ENCODE peak calls at places on chromosomes 6 and 20, in five cellular contexts. K is stomach, H is GM12865, F is AG04450, M is fibroblast of mammary gland. U is an unnamed sample.

GRCh38 chr6:79250107-79250514 is 15.6 kb upstream of the HMGN3 start:
- DNase-seq in M (no peak), F (no peak), K (no peak), H (peak), U (no peak)

GRCh38 chr6:40710626-40711354 is 123.6 kb upstream of the LRFN2 start:
- DNase-seq in F (no peak), K (no peak), H (peak), M (no peak), U (no peak)

GRCh38 chr6:36820700-36821580 is 18.3 kb downstream of the CPNE5 start:
- DNase-seq in K (no peak), M (peak), F (peak), H (no peak), U (no peak)

GRCh38 chr6:112289039-112289566 is 34.7 kb upstream of the LAMA4 start:
- DNase-seq in K (no peak), M (peak), F (peak), H (no peak), U (no peak)

GRCh38 chr6:136563386-136564152 is 13.3 kb upstream of the MAP7 start:
- DNase-seq in H (no peak), F (no peak), M (no peak), K (no peak), U (no peak)

GRCh38 chr6:12017263-12017662 is 5.2 kb downstream of the HIVEP1 start:
- DNase-seq in K (no peak), M (no peak), H (no peak), F (no peak), U (no peak)

GRCh38 chr6:46175976-46176375 is 5.2 kb upstream of the ENPP5 start:
- DNase-seq in M (no peak), H (peak), K (no peak), F (no peak), U (no peak)

GRCh38 chr20:36519944-36520343 is 21.4 kb upstream of the MYL9 start:
- DNase-seq in M (no peak), F (no peak), H (no peak), K (no peak), U (no peak)

GRCh38 chr6:165562421-165563090 is 100.5 kb downstream of the PDE10A start:
- DNase-seq in K (no peak), M (no peak), H (no peak), F (no peak), U (no peak)

GRCh38 chr6:131164506-131164905 is 29.2 kb downstream of the AKAP7 start:
- DNase-seq in F (no peak), K (no peak), M (no peak), H (no peak), U (no peak)

GRCh38 chr6:167679137-167679736 is 147.5 kb upstream of the AFDN start:
- DNase-seq in M (no peak), K (no peak), F (no peak), H (no peak), U (no peak)

GRCh38 chr6:111230351-111231077 is 143.2 kb downstream of the SLC16A10 start:
- DNase-seq in H (no peak), K (no peak), M (peak), F (no peak), U (no peak)

GRCh38 chr6:149563203-149563927 is 2.8 kb upstream of the GINM1 start:
- DNase-seq in M (peak), H (no peak), F (peak), K (no peak), U (no peak)

GRCh38 chr6:116982401-116982800 is 105.4 kb downstream of the RFX6 start:
- DNase-seq in M (no peak), H (no peak), F (no peak), K (no peak), U (no peak)

GRCh38 chr6:97240222-97240621 is 42.8 kb downstream of the MMS22L start:
- DNase-seq in K (no peak), H (no peak), M (peak), F (no peak), U (no peak)

GRCh38 chr6:137417411-137417810 is 76.8 kb downstream of the OLIG3 start:
- DNase-seq in H (no peak), K (no peak), M (peak), F (no peak), U (no peak)

GRCh38 chr6:24910850-24911712 is 24.7 kb downstream of the RIPOR2 start:
- DNase-seq in M (peak), F (no peak), H (peak), K (peak), U (peak)

GRCh38 chr6:33837971-33838665 is 34.3 kb upstream of the MLN start:
- DNase-seq in H (no peak), K (no peak), F (peak), M (peak), U (no peak)

GRCh38 chr6:111631018-111631417 is 25.3 kb upstream of the TRAF3IP2 start:
- DNase-seq in M (no peak), F (no peak), H (no peak), K (peak), U (no peak)

GRCh38 chr20:9068232-9068781 is 580 bp upstream of the PLCB4 start:
- DNase-seq in H (no peak), M (no peak), F (no peak), K (peak), U (peak)

GRCh38 chr6:157530126-157530525 is 149.1 kb downstream of the ZDHHC14 start:
- DNase-seq in M (no peak), H (no peak), F (no peak), K (no peak), U (no peak)

GRCh38 chr6:136051140-136051775 is 198.9 kb downstream of the MTFR2 start:
- DNase-seq in H (no peak), K (no peak), M (no peak), F (peak), U (no peak)

GRCh38 chr6:38527371-38527770 is 112.4 kb downstream of the BTBD9 start:
- DNase-seq in K (no peak), M (no peak), F (no peak), H (no peak), U (no peak)

DNA sequence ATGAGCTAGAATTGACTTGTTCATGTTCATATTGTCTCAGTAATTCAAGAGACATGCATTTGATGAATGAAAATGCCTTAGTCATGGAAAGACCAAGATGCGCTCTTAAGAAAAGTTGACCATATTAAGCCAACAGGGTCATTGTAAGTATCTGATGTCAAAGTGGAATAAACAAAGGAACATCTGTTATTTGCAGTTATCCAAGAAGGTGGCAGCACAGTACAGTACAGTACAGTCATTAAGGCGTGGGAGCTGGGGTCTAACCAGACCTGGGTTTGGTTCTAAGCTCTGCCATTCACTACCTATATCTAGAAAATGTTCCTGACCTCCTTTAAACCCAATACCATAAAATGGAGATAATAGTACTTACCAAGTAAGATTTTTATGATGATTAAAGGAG is 178.1 kb downstream of the BACH2 start:
- DNase-seq in H (no peak), K (no peak), M (no peak), F (no peak), U (no peak)
- TF ChIP-seq CTCF in H (no peak), K (no peak), M (no peak), F (no peak), U (peak)

DNA sequence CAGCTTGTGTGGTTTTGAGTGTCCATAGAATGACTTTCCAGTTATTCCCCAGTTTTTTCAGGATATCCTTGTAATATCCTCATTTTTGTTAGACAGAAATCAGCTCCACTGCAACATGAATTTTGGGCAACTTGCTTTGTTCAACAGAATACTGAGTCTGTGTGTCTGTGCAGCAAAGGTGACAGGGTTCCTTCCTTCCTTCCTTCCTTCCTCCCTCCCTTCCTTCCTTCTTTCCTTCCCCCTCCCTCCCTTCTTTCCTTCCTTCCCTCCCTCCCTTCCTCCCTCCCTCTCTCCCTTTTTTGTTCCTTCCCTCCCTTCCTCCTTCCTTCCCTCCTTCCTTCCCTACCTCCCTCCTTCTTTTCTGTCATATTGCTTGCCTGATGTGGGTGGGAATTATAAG is 496.5 kb downstream of the EPM2A start:
- DNase-seq in M (no peak), H (no peak), K (no peak), F (no peak), U (no peak)
- TF ChIP-seq CTCF in M (no peak), H (no peak), K (no peak), F (no peak), U (no peak)

GRCh38 chr6:107506145-107506544 is 16.2 kb downstream of the SOBP start:
- DNase-seq in M (no peak), H (no peak), K (peak), F (no peak), U (no peak)

GRCh38 chr6:107509506-107509905 is 19.6 kb downstream of the SOBP start:
- DNase-seq in K (peak), M (no peak), H (no peak), F (no peak), U (no peak)

GRCh38 chr6:107513214-107513613 is 23.3 kb downstream of the SOBP start:
- DNase-seq in H (no peak), F (no peak), K (no peak), M (no peak), U (no peak)

GRCh38 chr6:107511410-107512070 is 21.6 kb downstream of the SOBP start:
- DNase-seq in M (no peak), K (no peak), F (no peak), H (no peak), U (no peak)

DNA sequence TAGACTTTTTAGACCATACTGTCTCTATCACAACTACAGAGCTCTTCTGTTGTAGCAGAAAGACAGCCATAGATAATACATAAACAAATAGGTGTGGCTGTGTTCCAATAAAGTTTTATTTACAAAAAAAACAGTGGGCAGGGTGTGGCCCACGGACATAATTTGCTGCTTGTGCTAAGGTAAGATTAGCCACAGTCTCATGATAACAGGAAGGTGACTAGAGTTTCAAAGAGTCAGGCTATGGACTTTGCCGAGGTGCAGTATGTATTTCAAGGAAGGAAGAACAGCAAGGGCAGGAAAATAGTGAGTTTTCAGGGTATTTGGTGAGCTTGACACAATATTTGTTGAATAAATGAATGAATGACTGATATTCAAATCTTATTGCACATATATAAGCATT is 20.2 kb downstream of the SOBP start:
- DNase-seq in H (no peak), M (no peak), K (no peak), F (no peak), U (no peak)
- TF ChIP-seq CTCF in H (no peak), M (no peak), K (no peak), F (no peak), U (no peak)

GRCh38 chr20:59359908-59360307 is 59.5 kb downstream of the EDN3 start:
- DNase-seq in K (no peak), M (no peak), F (no peak), H (no peak), U (no peak)
- TF ChIP-seq CTCF in K (no peak), M (no peak), F (no peak), H (no peak), U (no peak)

GRCh38 chr20:63495167-63495720 is 3.6 kb downstream of the EEF1A2 start:
- DNase-seq in H (no peak), K (no peak), M (no peak), F (no peak), U (no peak)

GRCh38 chr20:63495771-63496403 is 3.0 kb downstream of the EEF1A2 start:
- DNase-seq in K (peak), F (no peak), M (peak), H (peak), U (no peak)

GRCh38 chr20:63497138-63497945 is 1.5 kb downstream of the EEF1A2 start:
- DNase-seq in H (no peak), F (no peak), M (no peak), K (no peak), U (no peak)

GRCh38 chr20:63497946-63498935 is 642 bp downstream of the EEF1A2 start:
- DNase-seq in M (peak), F (no peak), H (no peak), K (peak), U (no peak)

DNA sequence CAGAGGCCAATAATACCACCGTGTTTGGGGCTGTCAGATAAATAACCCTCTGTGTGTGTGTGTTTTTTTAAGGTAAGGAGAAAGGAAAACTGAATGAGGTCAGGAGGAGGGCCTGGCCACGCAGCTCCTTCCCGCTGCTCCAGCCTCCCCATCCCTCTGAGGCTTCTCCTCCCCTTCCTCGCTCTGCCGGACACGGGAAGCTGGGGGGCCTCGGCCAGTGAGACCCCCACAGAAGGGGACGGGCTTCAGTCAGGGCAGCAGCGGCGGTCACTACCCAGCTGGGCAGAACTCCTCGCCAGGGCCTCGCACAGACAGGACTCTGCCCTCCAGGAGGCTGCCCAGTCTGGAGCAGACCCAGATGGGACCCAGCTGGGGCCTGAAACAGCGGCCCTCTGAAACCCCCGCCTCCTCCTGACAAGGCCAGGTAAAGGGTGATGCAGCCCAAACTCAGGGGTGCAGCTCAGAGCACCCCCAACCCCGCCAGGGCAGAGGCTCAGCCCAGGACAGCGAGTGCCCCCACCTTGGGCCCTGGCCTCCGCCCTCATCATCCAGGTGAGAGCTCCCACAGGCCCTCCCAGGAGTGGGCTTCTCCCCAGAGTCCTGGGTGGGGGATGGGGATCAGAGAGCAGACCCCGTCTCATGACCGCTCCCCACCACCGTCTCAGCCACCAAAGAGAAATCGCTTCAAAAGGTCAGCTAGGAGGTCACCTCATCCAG is 2.3 kb downstream of the EEF1A2 start:
- DNase-seq in H (no peak), K (no peak), M (no peak), F (no peak), U (no peak)
- TF ChIP-seq CTCF in H (no peak), K (no peak), M (no peak), F (no peak), U (no peak)

GRCh38 chr6:114735118-114735730 is 392.4 kb upstream of the HS3ST5 start:
- DNase-seq in F (no peak), M (no peak), K (no peak), H (no peak), U (no peak)
- TF ChIP-seq CTCF in F (no peak), M (no peak), K (no peak), H (no peak), U (peak)

U was measured in osteocyte.